ENCODE peak calls at places on chromosomes 4 and X, in five cellular contexts. J, D, A, W and Y are unnamed samples. For H3K4me1, the result is how much of the 10 kb centered on the place peaks cover.

GRCh38 chrX:120235284-120235683 is 15.3 kb upstream of the ZBTB33 start:
- DNase-seq in J (no peak), D (no peak), A (no peak), W (no peak), Y (no peak)

GRCh38 chr4:80492761-80493160 is 157.2 kb downstream of the CFAP299 start:
- DNase-seq in J (no peak), D (no peak), A (no peak), W (no peak), Y (no peak)

GRCh38 chr4:186078977-186079697 is 10.2 kb downstream of the TLR3 start:
- DNase-seq in J (no peak), D (no peak), A (no peak), W (no peak), Y (no peak)

GRCh38 chr4:141501931-141502330 is 134.5 kb upstream of the IL15 start:
- DNase-seq in J (no peak), D (no peak), A (no peak), W (no peak), Y (no peak)

GRCh38 chr4:68885545-68885944 is 66.1 kb downstream of the UGT2A3 start:
- DNase-seq in J (no peak), D (no peak), A (no peak), W (no peak), Y (no peak)

GRCh38 chr4:10135252-10135651 is 18.7 kb upstream of the WDR1 start:
- DNase-seq in J (no peak), D (no peak), A (no peak), W (no peak), Y (no peak)

GRCh38 chrX:44082829-44083228 is 109.6 kb upstream of the NDP start:
- DNase-seq in J (no peak), D (no peak), A (no peak), W (no peak), Y (no peak)

GRCh38 chr4:187417761-187418160 is 577.8 kb upstream of the ZFP42 start:
- DNase-seq in J (no peak), D (no peak), A (no peak), W (no peak), Y (no peak)

GRCh38 chr4:122762520-122762919 is 30.0 kb downstream of the BBS12 start:
- DNase-seq in J (no peak), D (no peak), A (no peak), W (peak), Y (no peak)

GRCh38 chrX:94662665-94663064 is 988.7 kb downstream of the FAM133A start:
- DNase-seq in J (no peak), D (no peak), A (no peak), W (no peak), Y (no peak)

GRCh38 chr4:31366041-31366440 is 645.9 kb downstream of the PCDH7 start:
- DNase-seq in J (no peak), D (no peak), A (no peak), W (no peak), Y (no peak)

GRCh38 chr4:111930658-111931057 is 214.6 kb upstream of the FAM241A start:
- DNase-seq in J (no peak), D (no peak), A (peak), W (no peak), Y (no peak)

GRCh38 chr4:79408063-79408462 is at the start of gene GK2:
- DNase-seq in J (no peak), D (no peak), A (no peak), W (no peak), Y (no peak)

GRCh38 chr4:10696253-10696652 is 11.7 kb upstream of the CLNK start:
- DNase-seq in J (no peak), D (no peak), A (no peak), W (no peak), Y (no peak)

GRCh38 chr4:52298444-52298843 is 247.3 kb downstream of the SPATA18 start:
- DNase-seq in J (no peak), D (no peak), A (no peak), W (no peak), Y (no peak)

GRCh38 chr4:24229976-24230375 is 340.1 kb upstream of the PPARGC1A start:
- DNase-seq in J (no peak), D (no peak), A (no peak), W (no peak), Y (no peak)

GRCh38 chr4:48141048-48141447 is 7.0 kb upstream of the TXK start:
- DNase-seq in J (peak), D (peak), A (no peak), W (peak), Y (no peak)

GRCh38 chr4:133095591-133095990 is 53.5 kb upstream of the PCDH10 start:
- DNase-seq in J (no peak), D (no peak), A (no peak), W (no peak), Y (no peak)

GRCh38 chr4:176539091-176539784 is 219.5 kb downstream of the SPCS3 start:
- DNase-seq in J (no peak), D (no peak), A (no peak), W (no peak), Y (no peak)

GRCh38 chr4:42489095-42489494 is 91.8 kb downstream of the SHISA3 start:
- DNase-seq in J (no peak), D (no peak), A (peak), W (no peak), Y (no peak)

GRCh38 chrX:140525448-140525847 is 20.6 kb upstream of the SOX3 start:
- DNase-seq in J (no peak), D (no peak), A (no peak), W (no peak), Y (no peak)

GRCh38 chr4:5887361-5888221 is 5.3 kb downstream of the CRMP1 start:
- DNase-seq in J (peak), D (no peak), A (no peak), W (no peak), Y (no peak)

GRCh38 chrX:147550217-147550616 is 361.5 kb upstream of the FMR1 start:
- DNase-seq in J (peak), D (no peak), A (no peak), W (peak), Y (no peak)

GRCh38 chr4:149264093-149264733 is 551.4 kb downstream of the IQCM start:
- DNase-seq in J (peak), D (peak), A (peak), W (peak), Y (peak)

GRCh38 chr4:74087481-74087880 is 11.5 kb downstream of the CXCL2 start:
- DNase-seq in J (no peak), D (no peak), A (no peak), W (no peak), Y (no peak)

GRCh38 chr4:125105561-125105960 is 209.2 kb upstream of the FAT4 start:
- DNase-seq in J (no peak), D (no peak), A (no peak), W (no peak), Y (no peak)

GRCh38 chrX:70664726-70665125 is 220.1 kb downstream of the DLG3 start:
- DNase-seq in J (peak), D (peak), A (no peak), W (peak), Y (peak)

GRCh38 chrX:151753313-151754041 is 18.9 kb downstream of the CNGA2 start:
- DNase-seq in J (peak), D (peak), A (no peak), W (peak), Y (peak)

DNA sequence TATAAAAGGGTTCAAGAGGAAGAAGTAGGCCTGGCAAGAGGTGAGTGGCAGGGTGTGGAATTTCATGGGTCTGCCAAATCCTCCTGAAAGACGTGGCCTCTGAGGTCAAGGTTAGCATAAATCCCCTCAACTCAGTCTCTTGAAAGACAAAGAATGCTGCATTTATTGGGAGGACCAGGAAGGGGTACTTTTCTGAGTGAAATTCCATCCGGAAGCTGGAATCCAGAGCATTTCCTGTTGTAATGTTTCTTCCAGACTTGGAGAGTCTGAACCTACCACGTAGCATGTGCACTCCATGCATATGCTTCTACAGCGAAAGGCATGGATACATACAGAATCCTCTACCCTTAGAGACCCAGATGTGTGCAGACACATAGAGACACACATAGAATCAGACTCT is 13.4 kb upstream of the FGD1 start:
- DNase-seq in J (no peak), D (no peak), A (no peak), W (no peak), Y (no peak)
- TF ChIP-seq YY1 in J (no peak), D (no peak), A (no peak), W (no peak), Y (no peak)

DNA sequence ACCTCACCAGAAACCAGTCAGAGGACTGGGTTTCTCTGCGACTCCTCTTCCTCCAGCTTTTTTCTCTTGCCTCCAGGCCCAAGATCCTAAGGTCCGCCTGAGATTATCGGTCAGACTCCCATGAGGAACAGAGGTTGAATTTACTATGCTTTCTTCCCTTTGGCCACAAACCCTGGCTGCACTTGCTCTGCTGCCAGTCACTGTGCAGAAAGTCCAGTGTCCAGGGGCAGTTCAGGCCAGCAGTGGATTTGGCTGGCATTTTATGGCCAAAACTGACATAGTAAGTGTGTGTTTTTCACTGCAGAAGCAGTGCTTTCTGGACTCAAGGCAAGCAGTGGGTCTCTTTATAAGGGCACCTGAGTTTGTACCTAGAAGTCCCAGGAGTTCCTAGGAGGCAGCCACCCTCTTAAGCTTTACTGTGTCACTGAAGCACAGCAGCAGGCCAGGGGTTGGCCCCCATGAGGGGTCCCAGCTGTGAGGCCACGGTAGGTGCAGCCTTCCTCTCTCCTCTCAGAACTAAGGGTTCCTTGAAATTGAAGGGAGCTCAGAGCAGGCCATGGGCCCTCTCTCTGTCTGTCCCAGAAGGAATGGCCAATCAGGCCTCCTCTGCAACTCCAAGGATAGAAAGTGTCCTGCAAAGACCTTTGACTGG is 3.4 kb downstream of the RTL5 start:
- DNase-seq in J (no peak), D (no peak), A (no peak), W (no peak), Y (no peak)
- TF ChIP-seq CTCF in J (no peak), D (no peak), A (no peak), W (no peak), Y (no peak)

GRCh38 chr4:184099033-184099432 is 118.6 kb downstream of the ENPP6 start:
- DNase-seq in J (no peak), D (no peak), A (no peak), W (no peak), Y (no peak)
- H3K4me1 ChIP-seq in J (half or more), D (under half), A (under half), W (under half), Y (under half)

GRCh38 chr4:164613761-164614277 is 140.1 kb upstream of the SMIM31 start:
- DNase-seq in J (no peak), D (no peak), A (no peak), W (no peak), Y (no peak)

GRCh38 chr4:164615964-164616363 is 138.0 kb upstream of the SMIM31 start:
- DNase-seq in J (no peak), D (no peak), A (no peak), W (no peak), Y (no peak)

GRCh38 chr4:164617426-164617825 is 136.5 kb upstream of the SMIM31 start:
- DNase-seq in J (no peak), D (no peak), A (no peak), W (no peak), Y (no peak)

GRCh38 chr4:164616961-164617360 is 137.0 kb upstream of the SMIM31 start:
- DNase-seq in J (no peak), D (no peak), A (no peak), W (no peak), Y (no peak)

DNA sequence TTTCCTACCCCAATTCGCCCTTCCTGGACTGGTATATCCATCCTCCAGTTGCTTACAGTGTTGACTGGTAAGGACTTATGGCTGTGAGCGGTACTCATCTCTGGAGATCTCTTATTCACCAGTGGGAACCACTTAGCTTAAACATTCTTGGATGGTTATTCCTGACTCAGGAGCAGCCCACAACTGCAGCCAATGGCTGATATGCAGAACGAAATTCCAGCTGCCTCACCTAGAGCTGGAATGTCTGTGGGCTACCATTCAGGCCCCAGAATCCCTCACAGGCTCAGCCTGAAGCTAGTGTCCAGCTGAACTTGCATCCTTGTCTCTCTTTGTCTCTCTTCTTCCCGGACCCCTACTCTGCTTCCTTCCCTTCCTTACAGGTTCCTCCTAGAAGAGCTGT is 138.9 kb upstream of the SMIM31 start:
- DNase-seq in J (no peak), D (no peak), A (no peak), W (no peak), Y (no peak)
- TF ChIP-seq YY1 in J (no peak), D (no peak), A (no peak), W (no peak), Y (no peak)

DNA sequence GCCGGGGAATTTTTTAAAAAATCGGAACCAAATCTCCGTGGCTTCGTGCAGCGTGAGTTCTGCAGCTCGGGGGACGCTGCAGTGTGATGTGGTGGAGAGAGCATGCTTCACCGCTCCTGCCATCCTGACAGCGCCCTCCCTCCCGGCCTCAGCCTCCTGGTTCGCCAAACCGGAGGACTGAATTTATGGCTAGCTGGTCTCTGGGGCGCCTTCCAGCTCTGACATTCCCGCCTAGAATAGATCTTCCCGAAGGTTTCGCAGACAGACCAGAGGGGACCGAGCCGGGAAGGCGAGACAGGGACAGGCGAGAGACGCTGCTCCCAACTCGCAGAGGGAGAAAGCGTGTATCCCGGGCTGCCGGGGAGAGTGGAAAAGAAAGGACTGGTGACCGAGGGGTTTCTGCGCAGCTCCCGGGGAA is 25.9 kb downstream of the HOPX start:
- DNase-seq in J (peak), D (no peak), A (no peak), W (no peak), Y (no peak)
- TF ChIP-seq CTCF in J (no peak), D (no peak), A (no peak), W (no peak), Y (no peak)

GRCh38 chr4:4332529-4332928 is 42.5 kb downstream of the ZBTB49 start:
- DNase-seq in J (no peak), D (no peak), A (no peak), W (no peak), Y (no peak)
- H3K4me1 ChIP-seq in J (under half), D (under half), A (under half), W (under half), Y (under half)

GRCh38 chrX:101550362-101550761 is at the start of gene ARMCX1:
- DNase-seq in J (peak), D (no peak), A (no peak), W (no peak), Y (no peak)
- TF ChIP-seq YY1 in J (no peak), D (no peak), A (no peak), W (no peak), Y (no peak)

GRCh38 chrX:65635824-65636223 is 31.6 kb upstream of the MSN start:
- DNase-seq in J (no peak), D (no peak), A (no peak), W (no peak), Y (no peak)
- TF ChIP-seq CTCF in J (no peak), D (peak), A (no peak), W (no peak), Y (peak)

DNA sequence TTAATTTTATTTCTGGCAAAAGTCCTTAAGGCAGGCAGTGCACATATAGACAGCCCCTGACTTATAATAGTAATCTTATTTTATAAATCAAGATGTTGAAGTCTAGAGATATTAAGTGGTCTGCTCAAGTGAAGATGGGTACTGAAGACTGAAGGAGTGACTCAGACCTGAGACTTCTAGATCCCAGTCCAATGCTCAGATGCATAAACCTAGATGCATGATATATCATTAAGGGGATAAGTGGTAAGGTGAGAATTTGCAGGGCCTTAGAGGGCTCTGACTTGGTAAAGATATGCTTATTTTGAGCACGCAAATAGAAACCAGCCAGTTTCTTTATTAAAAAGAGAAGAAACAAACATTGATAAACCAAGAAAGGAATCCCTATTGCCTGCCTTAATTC is 42.9 kb downstream of the SLC9A7 start:
- DNase-seq in J (no peak), D (no peak), A (no peak), W (no peak), Y (no peak)
- H3K4me1 ChIP-seq in J (under half), D (under half), A (under half), W (under half), Y (under half)